ENCODE peak calls at places on chromosome 20, in six cellular contexts. One of them, this sample, is unnamed.

GRCh38 chr20:36606171-36607116 is 865 bp downstream of the RAB5IF start:
- DNase-seq in activated T-cell treated with anti-CD3 and anti-CD28 coated beads, Interleukin-2, amount 50 U/mL, for 72 hours: no peak
- DNase-seq in RWPE1: peak; percentile 34
- DNase-seq in aorta: no peak
- DNase-seq in stimulated activated CD8-positive, alpha-beta memory T cell treated with anti-CD3 and anti-CD28 coated beads, Interleukin-4, amount 100 ng/mL, for 24 hours: no peak
- DNase-seq in NCI-H524: no peak
- DNase-seq in this sample: no peak

GRCh38 chr20:37670426-37670825 is 23.4 kb upstream of the CTNNBL1 start:
- DNase-seq in activated T-cell treated with anti-CD3 and anti-CD28 coated beads, Interleukin-2, amount 50 U/mL, for 72 hours: no peak
- DNase-seq in RWPE1: no peak
- DNase-seq in aorta: no peak
- DNase-seq in stimulated activated CD8-positive, alpha-beta memory T cell treated with anti-CD3 and anti-CD28 coated beads, Interleukin-4, amount 100 ng/mL, for 24 hours: no peak
- DNase-seq in NCI-H524: peak; percentile 87
- DNase-seq in this sample: peak; percentile 86

GRCh38 chr20:1002682-1003561 is 811 bp upstream of the RSPO4 start:
- DNase-seq in activated T-cell treated with anti-CD3 and anti-CD28 coated beads, Interleukin-2, amount 50 U/mL, for 72 hours: no peak
- DNase-seq in RWPE1: peak; percentile 13
- DNase-seq in aorta: no peak
- DNase-seq in stimulated activated CD8-positive, alpha-beta memory T cell treated with anti-CD3 and anti-CD28 coated beads, Interleukin-4, amount 100 ng/mL, for 24 hours: no peak
- DNase-seq in NCI-H524: no peak
- DNase-seq in this sample: peak; percentile 63

GRCh38 chr20:23613676-23614075 is 8.0 kb upstream of the CST9 start:
- DNase-seq in activated T-cell treated with anti-CD3 and anti-CD28 coated beads, Interleukin-2, amount 50 U/mL, for 72 hours: no peak
- DNase-seq in RWPE1: no peak
- DNase-seq in aorta: no peak
- DNase-seq in stimulated activated CD8-positive, alpha-beta memory T cell treated with anti-CD3 and anti-CD28 coated beads, Interleukin-4, amount 100 ng/mL, for 24 hours: no peak
- DNase-seq in NCI-H524: no peak
- DNase-seq in this sample: no peak

GRCh38 chr20:48630342-48631075 is 197.3 kb downstream of the PREX1 start:
- DNase-seq in activated T-cell treated with anti-CD3 and anti-CD28 coated beads, Interleukin-2, amount 50 U/mL, for 72 hours: no peak
- DNase-seq in RWPE1: no peak
- DNase-seq in aorta: peak; percentile 44
- DNase-seq in stimulated activated CD8-positive, alpha-beta memory T cell treated with anti-CD3 and anti-CD28 coated beads, Interleukin-4, amount 100 ng/mL, for 24 hours: no peak
- DNase-seq in NCI-H524: no peak
- DNase-seq in this sample: no peak

GRCh38 chr20:62466071-62466760 is 9.6 kb downstream of the GATA5 start:
- DNase-seq in activated T-cell treated with anti-CD3 and anti-CD28 coated beads, Interleukin-2, amount 50 U/mL, for 72 hours: no peak
- DNase-seq in RWPE1: no peak
- DNase-seq in aorta: no peak
- DNase-seq in stimulated activated CD8-positive, alpha-beta memory T cell treated with anti-CD3 and anti-CD28 coated beads, Interleukin-4, amount 100 ng/mL, for 24 hours: no peak
- DNase-seq in NCI-H524: no peak
- DNase-seq in this sample: no peak

GRCh38 chr20:42161228-42161829 is 543.2 kb upstream of the CHD6 start:
- DNase-seq in activated T-cell treated with anti-CD3 and anti-CD28 coated beads, Interleukin-2, amount 50 U/mL, for 72 hours: no peak
- DNase-seq in RWPE1: no peak
- DNase-seq in aorta: no peak
- DNase-seq in stimulated activated CD8-positive, alpha-beta memory T cell treated with anti-CD3 and anti-CD28 coated beads, Interleukin-4, amount 100 ng/mL, for 24 hours: no peak
- DNase-seq in NCI-H524: peak; percentile 89
- DNase-seq in this sample: peak; percentile 15

GRCh38 chr20:10673176-10673830 is 496 bp downstream of the JAG1 start:
- DNase-seq in activated T-cell treated with anti-CD3 and anti-CD28 coated beads, Interleukin-2, amount 50 U/mL, for 72 hours: peak; percentile 25
- DNase-seq in RWPE1: no peak
- DNase-seq in aorta: peak; percentile 57
- DNase-seq in stimulated activated CD8-positive, alpha-beta memory T cell treated with anti-CD3 and anti-CD28 coated beads, Interleukin-4, amount 100 ng/mL, for 24 hours: no peak
- DNase-seq in NCI-H524: peak; percentile 61
- DNase-seq in this sample: peak; percentile 52

GRCh38 chr20:52094693-52095092 is 96.9 kb downstream of the ZFP64 start:
- DNase-seq in activated T-cell treated with anti-CD3 and anti-CD28 coated beads, Interleukin-2, amount 50 U/mL, for 72 hours: no peak
- DNase-seq in RWPE1: no peak
- DNase-seq in aorta: no peak
- DNase-seq in stimulated activated CD8-positive, alpha-beta memory T cell treated with anti-CD3 and anti-CD28 coated beads, Interleukin-4, amount 100 ng/mL, for 24 hours: no peak
- DNase-seq in NCI-H524: no peak
- DNase-seq in this sample: peak; percentile 73

GRCh38 chr20:32681175-32682084 is 7.7 kb upstream of the C20orf203 start:
- DNase-seq in activated T-cell treated with anti-CD3 and anti-CD28 coated beads, Interleukin-2, amount 50 U/mL, for 72 hours: no peak
- DNase-seq in RWPE1: peak; percentile 85
- DNase-seq in aorta: no peak
- DNase-seq in stimulated activated CD8-positive, alpha-beta memory T cell treated with anti-CD3 and anti-CD28 coated beads, Interleukin-4, amount 100 ng/mL, for 24 hours: no peak
- DNase-seq in NCI-H524: peak; percentile 84
- DNase-seq in this sample: peak; percentile 84

GRCh38 chr20:19070681-19071441 is 141.6 kb upstream of the SLC24A3 start:
- DNase-seq in activated T-cell treated with anti-CD3 and anti-CD28 coated beads, Interleukin-2, amount 50 U/mL, for 72 hours: no peak
- DNase-seq in RWPE1: no peak
- DNase-seq in aorta: no peak
- DNase-seq in stimulated activated CD8-positive, alpha-beta memory T cell treated with anti-CD3 and anti-CD28 coated beads, Interleukin-4, amount 100 ng/mL, for 24 hours: no peak
- DNase-seq in NCI-H524: no peak
- DNase-seq in this sample: no peak

GRCh38 chr20:61333484-61334108 is 81.5 kb downstream of the CDH4 start:
- DNase-seq in activated T-cell treated with anti-CD3 and anti-CD28 coated beads, Interleukin-2, amount 50 U/mL, for 72 hours: no peak
- DNase-seq in RWPE1: no peak
- DNase-seq in aorta: no peak
- DNase-seq in stimulated activated CD8-positive, alpha-beta memory T cell treated with anti-CD3 and anti-CD28 coated beads, Interleukin-4, amount 100 ng/mL, for 24 hours: no peak
- DNase-seq in NCI-H524: no peak
- DNase-seq in this sample: no peak

GRCh38 chr20:64152906-64153305 is 11.3 kb upstream of the MYT1 start:
- DNase-seq in activated T-cell treated with anti-CD3 and anti-CD28 coated beads, Interleukin-2, amount 50 U/mL, for 72 hours: no peak
- DNase-seq in RWPE1: no peak
- DNase-seq in aorta: peak; percentile 32
- DNase-seq in stimulated activated CD8-positive, alpha-beta memory T cell treated with anti-CD3 and anti-CD28 coated beads, Interleukin-4, amount 100 ng/mL, for 24 hours: no peak
- DNase-seq in NCI-H524: no peak
- DNase-seq in this sample: no peak

GRCh38 chr20:25310921-25311728 is 63.2 kb downstream of the PYGB start:
- DNase-seq in activated T-cell treated with anti-CD3 and anti-CD28 coated beads, Interleukin-2, amount 50 U/mL, for 72 hours: no peak
- DNase-seq in RWPE1: no peak
- DNase-seq in aorta: peak; percentile 39
- DNase-seq in stimulated activated CD8-positive, alpha-beta memory T cell treated with anti-CD3 and anti-CD28 coated beads, Interleukin-4, amount 100 ng/mL, for 24 hours: no peak
- DNase-seq in NCI-H524: no peak
- DNase-seq in this sample: no peak

GRCh38 chr20:21583486-21584168 is 69.8 kb upstream of the NKX2-2 start:
- DNase-seq in activated T-cell treated with anti-CD3 and anti-CD28 coated beads, Interleukin-2, amount 50 U/mL, for 72 hours: no peak
- DNase-seq in RWPE1: no peak
- DNase-seq in aorta: no peak
- DNase-seq in stimulated activated CD8-positive, alpha-beta memory T cell treated with anti-CD3 and anti-CD28 coated beads, Interleukin-4, amount 100 ng/mL, for 24 hours: no peak
- DNase-seq in NCI-H524: no peak
- DNase-seq in this sample: peak; percentile 47

GRCh38 chr20:36720510-36720909 is 25.4 kb downstream of the NDRG3 start:
- DNase-seq in activated T-cell treated with anti-CD3 and anti-CD28 coated beads, Interleukin-2, amount 50 U/mL, for 72 hours: peak; percentile 19
- DNase-seq in RWPE1: no peak
- DNase-seq in aorta: no peak
- DNase-seq in stimulated activated CD8-positive, alpha-beta memory T cell treated with anti-CD3 and anti-CD28 coated beads, Interleukin-4, amount 100 ng/mL, for 24 hours: no peak
- DNase-seq in NCI-H524: no peak
- DNase-seq in this sample: no peak

GRCh38 chr20:2103454-2104153 is 2.0 kb downstream of the STK35 start:
- DNase-seq in activated T-cell treated with anti-CD3 and anti-CD28 coated beads, Interleukin-2, amount 50 U/mL, for 72 hours: no peak
- DNase-seq in RWPE1: no peak
- DNase-seq in aorta: no peak
- DNase-seq in stimulated activated CD8-positive, alpha-beta memory T cell treated with anti-CD3 and anti-CD28 coated beads, Interleukin-4, amount 100 ng/mL, for 24 hours: no peak
- DNase-seq in NCI-H524: no peak
- DNase-seq in this sample: no peak

GRCh38 chr20:16124491-16124890 is 448.8 kb downstream of the KIF16B start:
- DNase-seq in activated T-cell treated with anti-CD3 and anti-CD28 coated beads, Interleukin-2, amount 50 U/mL, for 72 hours: no peak
- DNase-seq in RWPE1: no peak
- DNase-seq in aorta: no peak
- DNase-seq in stimulated activated CD8-positive, alpha-beta memory T cell treated with anti-CD3 and anti-CD28 coated beads, Interleukin-4, amount 100 ng/mL, for 24 hours: no peak
- DNase-seq in NCI-H524: no peak
- DNase-seq in this sample: no peak

GRCh38 chr20:35215066-35215956 is 11.2 kb upstream of the MMP24 start:
- DNase-seq in activated T-cell treated with anti-CD3 and anti-CD28 coated beads, Interleukin-2, amount 50 U/mL, for 72 hours: no peak
- DNase-seq in RWPE1: peak; percentile 88
- DNase-seq in aorta: no peak
- DNase-seq in stimulated activated CD8-positive, alpha-beta memory T cell treated with anti-CD3 and anti-CD28 coated beads, Interleukin-4, amount 100 ng/mL, for 24 hours: no peak
- DNase-seq in NCI-H524: no peak
- DNase-seq in this sample: no peak

GRCh38 chr20:50366270-50367103 is 143.7 kb upstream of the PTPN1 start:
- DNase-seq in activated T-cell treated with anti-CD3 and anti-CD28 coated beads, Interleukin-2, amount 50 U/mL, for 72 hours: no peak
- DNase-seq in RWPE1: peak; percentile 53
- DNase-seq in aorta: no peak
- DNase-seq in stimulated activated CD8-positive, alpha-beta memory T cell treated with anti-CD3 and anti-CD28 coated beads, Interleukin-4, amount 100 ng/mL, for 24 hours: no peak
- DNase-seq in NCI-H524: peak; percentile 50
- DNase-seq in this sample: peak; percentile 96

GRCh38 chr20:25321991-25322390 is 68.6 kb downstream of the ABHD12 start:
- DNase-seq in activated T-cell treated with anti-CD3 and anti-CD28 coated beads, Interleukin-2, amount 50 U/mL, for 72 hours: no peak
- DNase-seq in RWPE1: no peak
- DNase-seq in aorta: no peak
- DNase-seq in stimulated activated CD8-positive, alpha-beta memory T cell treated with anti-CD3 and anti-CD28 coated beads, Interleukin-4, amount 100 ng/mL, for 24 hours: no peak
- DNase-seq in NCI-H524: no peak
- DNase-seq in this sample: no peak

GRCh38 chr20:33280000-33280680 is 2.9 kb upstream of the BPIFB1 start:
- DNase-seq in activated T-cell treated with anti-CD3 and anti-CD28 coated beads, Interleukin-2, amount 50 U/mL, for 72 hours: no peak
- DNase-seq in RWPE1: no peak
- DNase-seq in aorta: no peak
- DNase-seq in stimulated activated CD8-positive, alpha-beta memory T cell treated with anti-CD3 and anti-CD28 coated beads, Interleukin-4, amount 100 ng/mL, for 24 hours: no peak
- DNase-seq in NCI-H524: no peak
- DNase-seq in this sample: no peak

GRCh38 chr20:17493173-17493572 is 38.0 kb downstream of the BFSP1 start:
- DNase-seq in activated T-cell treated with anti-CD3 and anti-CD28 coated beads, Interleukin-2, amount 50 U/mL, for 72 hours: no peak
- DNase-seq in RWPE1: no peak
- DNase-seq in aorta: no peak
- DNase-seq in stimulated activated CD8-positive, alpha-beta memory T cell treated with anti-CD3 and anti-CD28 coated beads, Interleukin-4, amount 100 ng/mL, for 24 hours: no peak
- DNase-seq in NCI-H524: no peak
- DNase-seq in this sample: no peak

GRCh38 chr20:31606928-31607639 is 2.0 kb downstream of the ID1 start:
- DNase-seq in activated T-cell treated with anti-CD3 and anti-CD28 coated beads, Interleukin-2, amount 50 U/mL, for 72 hours: no peak
- DNase-seq in RWPE1: peak; percentile 78
- DNase-seq in aorta: no peak
- DNase-seq in stimulated activated CD8-positive, alpha-beta memory T cell treated with anti-CD3 and anti-CD28 coated beads, Interleukin-4, amount 100 ng/mL, for 24 hours: no peak
- DNase-seq in NCI-H524: peak; percentile 97
- DNase-seq in this sample: peak; percentile 97

GRCh38 chr20:49653925-49654324 is 59.8 kb downstream of the B4GALT5 start:
- DNase-seq in activated T-cell treated with anti-CD3 and anti-CD28 coated beads, Interleukin-2, amount 50 U/mL, for 72 hours: no peak
- DNase-seq in RWPE1: no peak
- DNase-seq in aorta: no peak
- DNase-seq in stimulated activated CD8-positive, alpha-beta memory T cell treated with anti-CD3 and anti-CD28 coated beads, Interleukin-4, amount 100 ng/mL, for 24 hours: no peak
- DNase-seq in NCI-H524: no peak
- DNase-seq in this sample: no peak

GRCh38 chr20:50245561-50246366 is 55.1 kb downstream of the CEBPB start:
- DNase-seq in activated T-cell treated with anti-CD3 and anti-CD28 coated beads, Interleukin-2, amount 50 U/mL, for 72 hours: no peak
- DNase-seq in RWPE1: no peak
- DNase-seq in aorta: no peak
- DNase-seq in stimulated activated CD8-positive, alpha-beta memory T cell treated with anti-CD3 and anti-CD28 coated beads, Interleukin-4, amount 100 ng/mL, for 24 hours: no peak
- DNase-seq in NCI-H524: no peak
- DNase-seq in this sample: no peak

GRCh38 chr20:39518649-39519048 is 556.5 kb downstream of the DHX35 start:
- DNase-seq in activated T-cell treated with anti-CD3 and anti-CD28 coated beads, Interleukin-2, amount 50 U/mL, for 72 hours: no peak
- DNase-seq in RWPE1: no peak
- DNase-seq in aorta: no peak
- DNase-seq in stimulated activated CD8-positive, alpha-beta memory T cell treated with anti-CD3 and anti-CD28 coated beads, Interleukin-4, amount 100 ng/mL, for 24 hours: no peak
- DNase-seq in NCI-H524: no peak
- DNase-seq in this sample: no peak

GRCh38 chr20:57164872-57165271 is 101.6 kb downstream of the BMP7 start:
- DNase-seq in activated T-cell treated with anti-CD3 and anti-CD28 coated beads, Interleukin-2, amount 50 U/mL, for 72 hours: no peak
- DNase-seq in RWPE1: no peak
- DNase-seq in aorta: no peak
- DNase-seq in stimulated activated CD8-positive, alpha-beta memory T cell treated with anti-CD3 and anti-CD28 coated beads, Interleukin-4, amount 100 ng/mL, for 24 hours: no peak
- DNase-seq in NCI-H524: no peak
- DNase-seq in this sample: no peak

GRCh38 chr20:61422636-61423425 is 170.8 kb downstream of the CDH4 start:
- DNase-seq in activated T-cell treated with anti-CD3 and anti-CD28 coated beads, Interleukin-2, amount 50 U/mL, for 72 hours: no peak
- DNase-seq in RWPE1: no peak
- DNase-seq in aorta: no peak
- DNase-seq in stimulated activated CD8-positive, alpha-beta memory T cell treated with anti-CD3 and anti-CD28 coated beads, Interleukin-4, amount 100 ng/mL, for 24 hours: no peak
- DNase-seq in NCI-H524: no peak
- DNase-seq in this sample: no peak

GRCh38 chr20:21125072-21125848 is 622 bp upstream of the KIZ start:
- DNase-seq in activated T-cell treated with anti-CD3 and anti-CD28 coated beads, Interleukin-2, amount 50 U/mL, for 72 hours: no peak
- DNase-seq in RWPE1: no peak
- DNase-seq in aorta: no peak
- DNase-seq in stimulated activated CD8-positive, alpha-beta memory T cell treated with anti-CD3 and anti-CD28 coated beads, Interleukin-4, amount 100 ng/mL, for 24 hours: no peak
- DNase-seq in NCI-H524: peak; percentile 84
- DNase-seq in this sample: peak; percentile 87

GRCh38 chr20:61759286-61760065 is 306.2 kb downstream of the TAF4 start:
- DNase-seq in activated T-cell treated with anti-CD3 and anti-CD28 coated beads, Interleukin-2, amount 50 U/mL, for 72 hours: no peak
- DNase-seq in RWPE1: no peak
- DNase-seq in aorta: peak; percentile 22
- DNase-seq in stimulated activated CD8-positive, alpha-beta memory T cell treated with anti-CD3 and anti-CD28 coated beads, Interleukin-4, amount 100 ng/mL, for 24 hours: no peak
- DNase-seq in NCI-H524: no peak
- DNase-seq in this sample: no peak